ENCODE peak calls at places on chromosomes 5 and 9, in five cellular contexts. X, G, C, K and L are unnamed samples.

GRCh38 chr5:56415356-56415765 is 182.2 kb upstream of the ANKRD55 start:
- DNase-seq in X (no peak), G (no peak), C (peak; percentile 36), K (no peak), L (no peak)

GRCh38 chr9:131404581-131404980 is 10.7 kb downstream of the PRRC2B start:
- DNase-seq in G (no peak), C (no peak), X (no peak), K (no peak), L (no peak)

GRCh38 chr9:71115448-71115975 is 5.9 kb downstream of the TRPM3 start:
- DNase-seq in C (no peak), K (no peak), X (no peak), G (no peak), L (no peak)

GRCh38 chr5:150152636-150153462 is 2.8 kb downstream of the PDGFRB start:
- DNase-seq in G (peak; percentile 6), K (no peak), X (no peak), C (no peak), L (no peak)

GRCh38 chr9:123620258-123620657 is 264.3 kb downstream of the CRB2 start:
- DNase-seq in X (no peak), K (no peak), G (no peak), C (no peak), L (no peak)

GRCh38 chr9:38432922-38433510 is 8.8 kb upstream of the IGFBPL1 start:
- DNase-seq in C (peak; percentile 55), X (no peak), G (no peak), K (peak; percentile 54), L (peak; percentile 62)

GRCh38 chr5:133824661-133825254 is 143.7 kb downstream of the C5orf15 start:
- DNase-seq in C (no peak), X (no peak), G (peak; percentile 38), K (no peak), L (no peak)

GRCh38 chr5:154753792-154754191 is 1.4 kb upstream of the LARP1 start:
- DNase-seq in G (no peak), X (no peak), K (no peak), C (peak; percentile 48), L (peak; percentile 69)

GRCh38 chr9:112570731-112571167 is 84.1 kb downstream of the KIAA1958 start:
- DNase-seq in G (no peak), X (no peak), C (no peak), K (no peak), L (peak; percentile 81)

GRCh38 chr5:8633706-8634105 is 764.8 kb downstream of the MTRR start:
- DNase-seq in X (no peak), K (no peak), G (no peak), C (peak; percentile 38), L (no peak)

GRCh38 chr9:121023064-121023463 is 27.0 kb downstream of the C5 start:
- DNase-seq in G (no peak), C (peak; percentile 38), X (no peak), K (no peak), L (no peak)

GRCh38 chr9:78026947-78027346 is 4.7 kb downstream of the GNAQ start:
- DNase-seq in X (no peak), K (no peak), C (no peak), G (no peak), L (no peak)